ENCODE peak calls at places on chromosomes 12 and 14, in four cellular contexts. V, K, R and T are unnamed samples.

GRCh38 chr12:14768823-14769405 is 34.4 kb downstream of the WBP11 start:
- DNase-seq in V (no peak), K (no peak), R (no peak), T (no peak)

GRCh38 chr12:110776410-110776809 is 33.7 kb upstream of the PPP1CC start:
- DNase-seq in V (no peak), K (no peak), R (no peak), T (no peak)

GRCh38 chr14:103905861-103906456 is 22.3 kb upstream of the TDRD9 start:
- DNase-seq in V (no peak), K (no peak), R (no peak), T (no peak)

GRCh38 chr14:56189306-56189705 is 71.1 kb downstream of the PELI2 start:
- DNase-seq in V (no peak), K (peak), R (peak), T (no peak)

GRCh38 chr12:109707470-109707821 is 6.2 kb upstream of the FAM222A start:
- DNase-seq in V (no peak), K (no peak), R (no peak), T (no peak)

GRCh38 chr12:3717283-3717974 is 35.5 kb downstream of the CRACR2A start:
- DNase-seq in V (no peak), K (no peak), R (no peak), T (no peak)

GRCh38 chr12:87671757-87672156 is 357.4 kb downstream of the C12orf50 start:
- DNase-seq in V (no peak), K (no peak), R (no peak), T (no peak)

GRCh38 chr14:100146548-100147091 is 12.8 kb downstream of the DEGS2 start:
- DNase-seq in V (no peak), K (no peak), R (no peak), T (no peak)

GRCh38 chr12:107133462-107133861 is 40.1 kb upstream of the CRY1 start:
- DNase-seq in V (no peak), K (no peak), R (no peak), T (no peak)
- TF ChIP-seq CTCF in V (no peak), K (no peak), R (no peak), T (no peak)

GRCh38 chr12:7667025-7667575 is 1.4 kb upstream of the APOBEC1 start:
- DNase-seq in V (no peak), K (no peak), R (peak), T (no peak)
- TF ChIP-seq CTCF in V (no peak), K (peak), R (peak), T (no peak)

GRCh38 chr14:58297762-58298476 is 436 bp upstream of the ARID4A start:
- DNase-seq in V (peak), K (peak), R (peak), T (peak)

GRCh38 chr14:58298880-58299664 is 717 bp downstream of the ARID4A start:
- DNase-seq in V (peak), K (no peak), R (no peak), T (no peak)

GRCh38 chr14:58298477-58298879 is at the start of gene ARID4A:
- DNase-seq in V (no peak), K (no peak), R (no peak), T (no peak)

GRCh38 chr14:58301416-58301815 is 3.1 kb downstream of the ARID4A start:
- DNase-seq in V (no peak), K (no peak), R (no peak), T (no peak)

GRCh38 chr14:58299665-58300202 is 1.4 kb downstream of the ARID4A start:
- DNase-seq in V (peak), K (no peak), R (no peak), T (no peak)
- TF ChIP-seq CTCF in V (no peak), K (no peak), R (no peak), T (no peak)

DNA sequence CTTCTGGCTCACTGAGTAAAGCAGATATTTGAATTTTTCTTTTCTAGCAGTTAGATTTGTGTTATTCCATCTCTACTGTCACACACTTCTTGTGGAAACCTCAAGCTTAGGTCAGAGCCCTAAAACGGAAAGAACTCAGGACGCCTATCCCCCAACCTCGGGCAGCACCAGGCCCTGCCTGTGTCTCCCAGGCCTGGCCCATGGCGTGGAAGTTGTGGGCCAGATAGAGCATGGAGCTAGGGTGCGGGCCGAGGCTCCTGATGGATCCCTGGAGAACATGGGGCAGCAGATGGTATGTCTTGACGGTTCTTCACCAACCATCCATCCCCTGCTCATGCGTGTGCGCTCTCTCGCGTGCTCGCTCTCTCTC is 20.6 kb downstream of the P2RX4 start:
- DNase-seq in V (no peak), K (no peak), R (no peak), T (no peak)
- TF ChIP-seq CTCF in V (no peak), K (no peak), R (peak), T (no peak)